ENCODE peak calls at places on chromosomes 4 and X, in five cellular contexts. S, B, J, P and D are unnamed samples.
A peak's percentile ranks its signal among the peaks of the same experiment; 100 is the strongest.

GRCh38 chr4:2244947-2245786 is 3.2 kb upstream of the HAUS3 start:
- DNase-seq in B (no peak), P (no peak), J (peak; percentile 14), S (no peak), D (no peak)

GRCh38 chrX:152038798-152039197 is 64.3 kb upstream of the GABRE start:
- DNase-seq in B (no peak), P (no peak), S (no peak), J (no peak), D (no peak)

GRCh38 chr4:145820407-145820806 is 118.2 kb downstream of the ZNF827 start:
- DNase-seq in P (no peak), J (no peak), S (no peak), B (no peak), D (no peak)

GRCh38 chr4:104493071-104493831 is 1.4 kb downstream of the CXXC4 start:
- DNase-seq in J (no peak), S (no peak), B (peak; percentile 21), P (no peak), D (peak; percentile 23)

GRCh38 chr4:118994030-118994429 is 105.4 kb downstream of the SYNPO2 start:
- DNase-seq in B (no peak), P (no peak), J (no peak), S (no peak), D (no peak)

GRCh38 chrX:110045988-110046387 is 43.1 kb downstream of the TMEM164 start:
- DNase-seq in J (no peak), S (no peak), B (peak; percentile 87), P (no peak), D (peak; percentile 25)

GRCh38 chr4:76197971-76198410 is 15.6 kb downstream of the SCARB2 start:
- DNase-seq in B (peak; percentile 82), P (no peak), S (peak; percentile 59), J (peak; percentile 44), D (peak; percentile 98)

GRCh38 chrX:101774340-101774739 is 114.7 kb upstream of the ARMCX2 start:
- DNase-seq in P (no peak), J (no peak), B (no peak), S (no peak), D (no peak)

GRCh38 chrX:134443461-134443860 is 16.5 kb upstream of the HPRT1 start:
- DNase-seq in S (no peak), P (no peak), J (no peak), B (no peak), D (no peak)

GRCh38 chr4:14445882-14446281 is 556.4 kb upstream of the CPEB2 start:
- DNase-seq in B (no peak), P (no peak), J (no peak), S (no peak), D (no peak)

GRCh38 chrX:39650883-39651282 is 446.9 kb downstream of the BCOR start:
- DNase-seq in S (no peak), J (no peak), B (no peak), P (no peak), D (no peak)

GRCh38 chr4:177508662-177509061 is 66.4 kb upstream of the AGA start:
- DNase-seq in S (no peak), P (no peak), J (no peak), B (no peak), D (no peak)

GRCh38 chrX:129540725-129541184 is 696 bp downstream of the OCRL start:
- DNase-seq in P (peak; percentile 15), B (no peak), S (no peak), J (peak; percentile 13), D (peak; percentile 1)

GRCh38 chr4:81460837-81461233 is 10.9 kb downstream of the RASGEF1B start:
- DNase-seq in J (no peak), P (no peak), B (no peak), S (no peak), D (no peak)

GRCh38 chrX:120839506-120839905 is 36.2 kb downstream of the CT47B1 start:
- DNase-seq in P (no peak), S (no peak), J (no peak), B (no peak), D (no peak)

GRCh38 chrX:18833071-18833731 is 125.8 kb downstream of the PPEF1 start:
- DNase-seq in S (peak; percentile 10), B (no peak), P (no peak), J (peak; percentile 32), D (peak; percentile 31)

GRCh38 chrX:153468008-153468580 is 2.3 kb downstream of the HAUS7 start:
- DNase-seq in B (no peak), S (no peak), P (no peak), J (peak; percentile 42), D (no peak)

GRCh38 chr4:109675181-109675580 is 28.1 kb downstream of the CASP6 start:
- DNase-seq in B (no peak), J (no peak), S (no peak), P (no peak), D (no peak)

GRCh38 chr4:19437008-19437407 is 814.7 kb upstream of the SLIT2 start:
- DNase-seq in J (no peak), B (no peak), P (no peak), S (no peak), D (no peak)

GRCh38 chr4:44479731-44480130 is 31.1 kb upstream of the KCTD8 start:
- DNase-seq in J (no peak), B (no peak), P (no peak), S (no peak), D (no peak)

GRCh38 chr4:36281384-36282106 is at the start of gene DTHD1:
- DNase-seq in J (no peak), P (no peak), B (no peak), S (no peak), D (no peak)

GRCh38 chr4:150493846-150494245 is 88.1 kb upstream of the MAB21L2 start:
- DNase-seq in P (no peak), S (no peak), B (no peak), J (no peak), D (no peak)

GRCh38 chr4:25654971-25655963 is at the start of gene SLC34A2:
- DNase-seq in S (no peak), J (no peak), B (no peak), P (no peak), D (peak; percentile 29)

GRCh38 chrX:41827886-41828285 is 95.5 kb downstream of the CASK start:
- DNase-seq in B (no peak), P (no peak), S (no peak), J (no peak), D (no peak)

GRCh38 chr4:158998624-158999023 is 104.3 kb upstream of the RAPGEF2 start:
- DNase-seq in J (no peak), P (no peak), S (no peak), B (no peak), D (no peak)

GRCh38 chrX:38260231-38260630 is 39.6 kb upstream of the SRPX start:
- DNase-seq in S (no peak), J (no peak), B (peak; percentile 0), P (peak; percentile 8), D (peak; percentile 11)

GRCh38 chrX:107894038-107894437 is 68.4 kb downstream of the MID2 start:
- DNase-seq in S (no peak), B (peak; percentile 44), P (peak; percentile 5), J (no peak), D (peak; percentile 66)

GRCh38 chr4:174828845-174829701 is at the start of gene GLRA3:
- DNase-seq in B (peak; percentile 96), P (no peak), J (no peak), S (no peak), D (peak; percentile 90)

GRCh38 chr4:154406022-154406835 is 85.4 kb downstream of the DCHS2 start:
- DNase-seq in S (no peak), B (no peak), P (no peak), J (no peak), D (no peak)

GRCh38 chr4:81421346-81422218 is 50.1 kb downstream of the RASGEF1B start:
- DNase-seq in P (peak; percentile 19), B (no peak), J (no peak), S (no peak), D (peak; percentile 39)

GRCh38 chrX:13014111-13015094 is 30.0 kb downstream of the FAM9C start:
- DNase-seq in P (no peak), S (no peak), J (no peak), B (no peak), D (no peak)

GRCh38 chrX:3663576-3664290 is 49.7 kb downstream of the PRKX start:
- DNase-seq in P (no peak), S (peak; percentile 30), J (no peak), B (no peak), D (no peak)